ENCODE peak calls at places on chromosomes 16 and 17, in seven cellular contexts. V is activated T-helper 1 cell treated with Interleukin-2 at 50 U/mL for 16 hours; D is stimulated activated CD4-positive, alpha-beta T cell treated with anti-CD3 and anti-CD28 coated beads, Interleukin-2, amount 100 ng/mL, for 48 hours; Q is iPS-NIHi11; C is M059J; M is activated CD4-positive, alpha-beta T cell treated with anti-CD3 and anti-CD28 coated beads, Interleukin-2, amount 10 ng/mL, durations not matched to agents 7 days and 5 days; Z is pulmonary artery endothelial cell. N is an unnamed sample.

GRCh38 chr17:66655861-66656260 is 179.1 kb upstream of the CACNG5 start:
- DNase-seq in V (no peak), Q (no peak), M (no peak), D (peak), Z (no peak), C (peak), N (no peak)

GRCh38 chr17:40750391-40750790 is 4.7 kb downstream of the KRT25 start:
- DNase-seq in M (no peak), V (no peak), Z (no peak), D (no peak), Q (no peak), C (no peak), N (no peak)

GRCh38 chr16:54290203-54291106 is 3.9 kb upstream of the IRX3 start:
- DNase-seq in Q (no peak), V (no peak), C (no peak), M (no peak), D (no peak), Z (no peak), N (no peak)

GRCh38 chr17:81256616-81257015 is 17.5 kb downstream of the NDUFAF8 start:
- DNase-seq in Q (no peak), M (no peak), D (no peak), Z (no peak), C (peak), V (no peak), N (no peak)

GRCh38 chr17:72833113-72833512 is 259.4 kb downstream of the SLC39A11 start:
- DNase-seq in C (no peak), V (no peak), Z (no peak), D (no peak), M (no peak), Q (no peak), N (no peak)

GRCh38 chr17:4881761-4882555 is 17.4 kb upstream of the C17orf107 start:
- DNase-seq in Z (no peak), C (peak), M (peak), V (peak), D (peak), Q (peak), N (peak)

GRCh38 chr16:89222931-89223330 is 5.4 kb downstream of the ZNF778 start:
- DNase-seq in D (no peak), Q (no peak), M (no peak), Z (no peak), C (no peak), V (no peak), N (no peak)

GRCh38 chr17:72150632-72151460 is 30.0 kb downstream of the SOX9 start:
- DNase-seq in Z (no peak), D (no peak), Q (peak), C (peak), V (no peak), M (no peak), N (no peak)

GRCh38 chr16:84501077-84501735 is 3.3 kb downstream of the MEAK7 start:
- DNase-seq in D (no peak), V (no peak), Z (no peak), M (no peak), C (peak), Q (no peak), N (no peak)

GRCh38 chr16:51538707-51539604 is 387.9 kb upstream of the SALL1 start:
- DNase-seq in D (no peak), M (no peak), C (peak), V (no peak), Q (peak), Z (no peak), N (no peak)

GRCh38 chr16:49961087-49961486 is 63.9 kb upstream of the CNEP1R1 start:
- DNase-seq in V (no peak), C (peak), D (no peak), Q (no peak), Z (peak), M (no peak), N (no peak)

GRCh38 chr17:82869536-82869935 is 29.7 kb upstream of the ZNF750 start:
- DNase-seq in D (no peak), V (no peak), Z (no peak), Q (no peak), M (no peak), C (no peak), N (no peak)

GRCh38 chr17:69468211-69468610 is 53.7 kb downstream of the MAP2K6 start:
- DNase-seq in D (no peak), M (no peak), Z (no peak), Q (no peak), C (no peak), V (no peak), N (no peak)

GRCh38 chr17:17946104-17946503 is 26.1 kb downstream of the TOM1L2 start:
- DNase-seq in C (no peak), D (no peak), V (no peak), Z (no peak), M (no peak), Q (no peak), N (no peak)

GRCh38 chr16:725463-726187 is 618 bp downstream of the CCDC78 start:
- DNase-seq in Z (no peak), C (no peak), M (no peak), Q (no peak), V (no peak), D (no peak), N (no peak)

GRCh38 chr16:4093495-4094137 is 22.6 kb downstream of the ADCY9 start:
- DNase-seq in Z (no peak), V (no peak), M (no peak), C (no peak), Q (no peak), D (no peak), N (no peak)

GRCh38 chr16:30574678-30575077 is 3.2 kb upstream of the ZNF688 start:
- DNase-seq in C (no peak), Q (no peak), D (no peak), Z (no peak), V (no peak), M (no peak), N (no peak)